ENCODE peak calls at places on chromosomes 5 and 9, in ten cellular contexts. W, X, P, N, A, B, L, Q, T and S are unnamed samples.

GRCh38 chr9:107438211-107439030 is 51.1 kb downstream of the KLF4 start:
- DNase-seq in W (no peak), X (no peak), P (no peak), N (no peak), A (no peak), B (no peak), L (no peak), Q (peak; percentile 21), T (no peak), S (no peak)

GRCh38 chr5:15566789-15567188 is 66.8 kb downstream of the FBXL7 start:
- DNase-seq in W (no peak), X (no peak), P (no peak), N (peak; percentile 22), A (no peak), B (no peak), L (no peak), Q (peak; percentile 32), T (no peak), S (no peak)

GRCh38 chr9:132694144-132694543 is 23.9 kb downstream of the GTF3C4 start:
- DNase-seq in W (no peak), X (no peak), P (no peak), N (no peak), A (peak; percentile 7), B (no peak), L (no peak), Q (peak; percentile 49), T (no peak), S (no peak)

GRCh38 chr5:62152394-62153123 is 153.4 kb upstream of the KIF2A start:
- DNase-seq in W (no peak), X (no peak), P (no peak), N (peak; percentile 4), A (no peak), B (peak; percentile 95), L (no peak), Q (peak; percentile 25), T (no peak), S (no peak)

GRCh38 chr5:149257875-149258705 is 13.6 kb upstream of the AFAP1L1 start:
- DNase-seq in W (no peak), X (no peak), P (no peak), N (peak; percentile 80), A (no peak), B (no peak), L (no peak), Q (peak; percentile 65), T (peak; percentile 79), S (no peak)

GRCh38 chr9:81619353-81620008 is 69.9 kb downstream of the TLE1 start:
- DNase-seq in W (no peak), X (no peak), P (no peak), N (peak; percentile 91), A (no peak), B (no peak), L (no peak), Q (peak; percentile 91), T (peak; percentile 83), S (no peak)

GRCh38 chr9:109110326-109111014 is 9.3 kb downstream of the TMEM245 start:
- DNase-seq in W (no peak), X (no peak), P (no peak), N (peak; percentile 60), A (no peak), B (no peak), L (no peak), Q (peak; percentile 75), T (peak; percentile 81), S (no peak)

GRCh38 chr5:103441523-103441922 is 121.1 kb downstream of the NUDT12 start:
- DNase-seq in W (no peak), X (no peak), P (no peak), N (no peak), A (no peak), B (no peak), L (no peak), Q (no peak), T (no peak), S (no peak)

GRCh38 chr9:94799578-94800264 is 73.2 kb downstream of the AOPEP start:
- DNase-seq in W (no peak), X (no peak), P (no peak), N (peak; percentile 43), A (no peak), B (no peak), L (no peak), Q (no peak), T (peak; percentile 95), S (no peak)

GRCh38 chr9:33445941-33446506 is 1.4 kb downstream of the AQP3 start:
- DNase-seq in W (no peak), X (no peak), P (no peak), N (no peak), A (no peak), B (no peak), L (no peak), Q (no peak), T (no peak), S (no peak)

GRCh38 chr5:92309336-92309991 is 926.3 kb upstream of the ARRDC3 start:
- DNase-seq in W (peak; percentile 20), X (peak; percentile 29), P (no peak), N (peak; percentile 41), A (no peak), B (peak; percentile 52), L (no peak), Q (peak; percentile 77), T (peak; percentile 27), S (no peak)

GRCh38 chr5:68257207-68257606 is 41.7 kb downstream of the PIK3R1 start:
- DNase-seq in W (no peak), X (no peak), P (no peak), N (no peak), A (no peak), B (peak; percentile 60), L (no peak), Q (no peak), T (no peak), S (no peak)

GRCh38 chr5:66284588-66285342 is 140.7 kb downstream of the SREK1 start:
- DNase-seq in W (no peak), X (no peak), P (no peak), N (no peak), A (no peak), B (no peak), L (no peak), Q (no peak), T (no peak), S (no peak)

GRCh38 chr5:350355-350754 is 28.8 kb downstream of the AHRR start:
- DNase-seq in W (no peak), X (no peak), P (no peak), N (no peak), A (no peak), B (no peak), L (no peak), Q (no peak), T (no peak), S (no peak)

GRCh38 chr9:125411171-125411756 is 149.6 kb downstream of the GAPVD1 start:
- DNase-seq in W (no peak), X (no peak), P (no peak), N (no peak), A (no peak), B (no peak), L (no peak), Q (no peak), T (no peak), S (no peak)

GRCh38 chr9:10274983-10275382 is 337.8 kb downstream of the PTPRD start:
- DNase-seq in W (no peak), X (no peak), P (no peak), N (no peak), A (no peak), B (no peak), L (no peak), Q (no peak), T (no peak), S (no peak)